ENCODE peak calls at places on chromosomes 13 and 19, in four cellular contexts. C, M, I and U are unnamed samples.

GRCh38 chr13:113060557-113061270 is 44.9 kb upstream of the F7 start:
- DNase-seq in C (no peak), M (no peak), I (no peak), U (no peak)

GRCh38 chr13:96499646-96500045 is 409.7 kb downstream of the HS6ST3 start:
- DNase-seq in C (no peak), M (no peak), I (no peak), U (no peak)

GRCh38 chr13:100365678-100366077 is 222.9 kb downstream of the GGACT start:
- DNase-seq in C (no peak), M (no peak), I (no peak), U (no peak)

GRCh38 chr13:49315036-49315565 is 67.4 kb downstream of the CDADC1 start:
- DNase-seq in C (no peak), M (no peak), I (no peak), U (no peak)

GRCh38 chr13:60143775-60144174 is 20.0 kb downstream of the DIAPH3 start:
- DNase-seq in C (no peak), M (no peak), I (no peak), U (no peak)

GRCh38 chr19:55117063-55117635 is 288 bp downstream of the PPP1R12C start:
- DNase-seq in C (no peak), M (no peak), I (no peak), U (no peak)

GRCh38 chr13:50847501-50847900 is 4.0 kb upstream of the DLEU7 start:
- DNase-seq in C (no peak), M (no peak), I (no peak), U (no peak)

GRCh38 chr19:33114302-33114701 is 17.6 kb upstream of the WDR88 start:
- DNase-seq in C (no peak), M (no peak), I (no peak), U (no peak)

GRCh38 chr19:18762125-18763023 is 28.7 kb downstream of the COMP start:
- DNase-seq in C (no peak), M (no peak), I (peak), U (peak)

GRCh38 chr19:18122860-18123795 is 25.6 kb downstream of the MAST3 start:
- DNase-seq in C (no peak), M (no peak), I (no peak), U (no peak)

GRCh38 chr19:2978467-2978767 is 1.1 kb downstream of the TLE6 start:
- DNase-seq in C (no peak), M (no peak), I (no peak), U (no peak)

GRCh38 chr13:74205313-74205690 is 71.1 kb upstream of the KLF12 start:
- DNase-seq in C (no peak), M (no peak), I (no peak), U (no peak)

GRCh38 chr13:29434217-29434940 is 161.1 kb downstream of the SLC7A1 start:
- DNase-seq in C (peak), M (no peak), I (no peak), U (no peak)

GRCh38 chr13:44396963-44397580 is 23.4 kb downstream of the SERP2 start:
- DNase-seq in C (no peak), M (peak), I (no peak), U (no peak)

GRCh38 chr13:74316531-74316930 is 182.3 kb upstream of the KLF12 start:
- DNase-seq in C (no peak), M (no peak), I (no peak), U (no peak)

GRCh38 chr13:108957369-108958012 is 328.1 kb downstream of the MYO16 start:
- DNase-seq in C (no peak), M (no peak), I (no peak), U (no peak)

GRCh38 chr19:48196933-48197665 is 26.6 kb downstream of the ZSWIM9 start:
- DNase-seq in C (no peak), M (no peak), I (no peak), U (no peak)

GRCh38 chr13:27712421-27712820 is 79.9 kb upstream of the GSX1 start:
- DNase-seq in C (no peak), M (no peak), I (peak), U (no peak)

GRCh38 chr13:27713767-27714166 is 78.5 kb upstream of the GSX1 start:
- DNase-seq in C (no peak), M (no peak), I (no peak), U (no peak)

GRCh38 chr13:27709779-27710178 is 82.5 kb upstream of the GSX1 start:
- DNase-seq in C (no peak), M (no peak), I (peak), U (no peak)

GRCh38 chr13:27704681-27705080 is 83.0 kb downstream of the POLR1D start:
- DNase-seq in C (peak), M (no peak), I (no peak), U (no peak)

DNA sequence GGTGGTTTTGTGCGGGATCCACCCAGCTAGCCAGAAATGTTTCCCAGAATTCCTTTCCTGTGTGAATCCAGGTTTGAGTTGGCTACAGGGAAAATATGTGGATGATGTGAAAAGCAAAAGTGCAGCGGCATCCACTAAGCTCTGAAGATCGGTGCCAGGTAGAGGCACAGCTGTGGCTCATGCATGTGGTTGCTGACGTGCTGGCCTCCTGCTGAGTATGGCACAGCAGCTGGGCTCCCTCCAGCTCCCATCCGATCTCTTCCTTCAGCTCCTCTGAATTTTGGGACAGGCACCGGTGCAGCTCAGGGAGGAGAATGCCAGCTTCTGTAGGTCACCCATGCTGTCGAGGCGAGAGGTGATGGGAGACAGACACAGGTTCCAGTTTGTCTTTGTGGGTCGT is 84.0 kb upstream of the GSX1 start:
- DNase-seq in C (no peak), M (no peak), I (no peak), U (no peak)
- TF ChIP-seq TCF7 in C (no peak), M (no peak), I (no peak), U (no peak)

GRCh38 chr19:17023805-17024204 is 2.8 kb downstream of the CPAMD8 start:
- DNase-seq in C (no peak), M (no peak), I (no peak), U (no peak)

GRCh38 chr19:17026706-17027427 is at the start of gene CPAMD8:
- DNase-seq in C (no peak), M (no peak), I (no peak), U (peak)

GRCh38 chr19:17025361-17025760 is 1.2 kb downstream of the CPAMD8 start:
- DNase-seq in C (no peak), M (no peak), I (no peak), U (no peak)

GRCh38 chr19:17027428-17027816 is 812 bp upstream of the CPAMD8 start:
- DNase-seq in C (no peak), M (no peak), I (no peak), U (no peak)

DNA sequence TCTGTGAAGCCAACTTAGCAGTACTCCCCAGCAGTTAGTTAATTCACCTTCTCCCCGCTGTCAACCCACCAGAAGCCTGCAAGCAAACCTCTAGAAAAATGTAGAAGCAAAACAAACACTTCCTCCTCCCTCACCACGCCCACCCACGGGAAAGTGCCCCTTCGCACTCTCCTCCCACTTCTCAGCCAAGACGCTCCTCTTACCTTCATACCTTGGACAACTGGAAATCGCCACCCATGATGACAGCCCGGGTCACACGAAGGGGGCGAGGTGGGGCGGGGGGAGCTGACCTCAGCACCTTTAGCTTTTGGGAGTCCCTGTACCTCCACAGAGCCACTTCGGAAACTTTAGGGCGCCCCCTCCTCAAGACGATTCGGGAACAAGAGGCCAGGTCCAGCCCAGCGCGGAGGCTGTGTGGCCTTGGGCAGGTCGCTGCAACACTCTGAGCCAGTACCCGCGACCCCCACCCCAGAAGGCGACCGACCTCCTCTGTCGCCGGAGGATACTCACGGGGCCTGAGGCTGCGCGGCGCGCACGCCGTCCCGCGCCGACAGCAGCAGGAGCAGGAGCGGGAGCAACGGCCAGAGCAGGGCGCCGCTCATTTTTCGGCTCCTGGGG is 460 bp downstream of the CPAMD8 start:
- DNase-seq in C (no peak), M (no peak), I (no peak), U (no peak)
- TF ChIP-seq ETV6 in C (no peak), M (no peak), I (no peak), U (no peak)

DNA sequence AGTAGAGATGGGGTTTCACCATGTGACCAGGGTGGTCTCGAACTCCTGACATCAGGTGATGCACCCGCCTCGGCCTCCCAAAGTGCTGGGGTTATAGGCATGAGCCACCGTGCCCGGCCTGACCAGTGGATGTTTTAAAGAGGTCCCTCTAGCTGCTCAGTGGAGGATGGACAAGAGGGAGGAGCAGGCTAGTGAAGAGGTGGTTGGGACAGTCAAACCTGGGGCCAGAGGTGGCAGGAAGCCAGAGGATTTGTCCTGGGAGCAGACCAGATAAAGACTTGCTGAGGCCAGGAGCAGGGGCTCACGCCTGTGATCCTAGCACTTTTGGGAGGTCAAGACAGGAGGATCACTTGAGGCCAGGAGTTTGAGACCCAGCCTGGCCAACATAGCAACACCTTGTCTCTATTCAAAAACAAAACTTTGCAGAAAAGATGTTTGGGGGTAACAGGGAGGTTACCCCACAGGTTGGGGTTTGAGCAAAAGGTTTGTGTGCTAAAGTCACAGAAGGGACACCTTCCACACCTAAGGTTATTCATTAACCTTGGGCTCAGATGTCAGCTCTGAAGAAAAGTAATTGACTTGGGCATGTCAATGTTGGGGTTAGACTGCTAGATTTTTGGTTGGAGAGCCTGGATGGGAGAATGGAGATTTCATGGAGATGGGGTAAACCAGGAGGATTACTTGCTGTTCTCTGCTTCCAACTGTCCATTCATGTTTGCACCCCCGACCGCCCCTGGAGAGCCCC is 9.0 kb downstream of the BCAM start:
- DNase-seq in C (no peak), M (peak), I (peak), U (no peak)
- TF ChIP-seq TCF7 in C (no peak), M (no peak), I (no peak), U (no peak)

DNA sequence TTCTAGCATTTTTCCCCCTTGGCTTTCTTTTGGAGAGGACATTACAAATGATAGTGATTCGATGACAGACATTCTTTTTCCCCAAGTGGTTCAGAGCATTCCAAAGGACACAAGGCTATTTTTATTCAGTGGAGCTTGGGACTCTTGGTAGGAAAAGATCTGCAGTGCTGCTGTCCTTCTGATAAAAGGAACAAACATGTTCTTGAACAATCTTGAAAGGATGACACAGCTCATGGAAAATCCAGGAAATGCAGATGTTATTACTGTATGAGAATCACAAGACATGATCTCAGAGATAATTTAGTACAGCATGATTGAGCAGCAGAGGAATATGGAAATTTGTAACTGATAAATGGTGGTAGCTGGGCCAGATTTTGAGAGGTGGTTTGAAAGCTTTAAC is 96.2 kb upstream of the RFC3 start:
- DNase-seq in C (no peak), M (no peak), I (no peak), U (no peak)
- TF ChIP-seq ETV6 in C (no peak), M (no peak), I (no peak), U (no peak)

GRCh38 chr13:20495087-20496023 is 30.3 kb downstream of the CRYL1 start:
- DNase-seq in C (peak), M (peak), I (peak), U (peak)
- TF ChIP-seq TCF7 in C (no peak), M (no peak), I (no peak), U (no peak)

DNA sequence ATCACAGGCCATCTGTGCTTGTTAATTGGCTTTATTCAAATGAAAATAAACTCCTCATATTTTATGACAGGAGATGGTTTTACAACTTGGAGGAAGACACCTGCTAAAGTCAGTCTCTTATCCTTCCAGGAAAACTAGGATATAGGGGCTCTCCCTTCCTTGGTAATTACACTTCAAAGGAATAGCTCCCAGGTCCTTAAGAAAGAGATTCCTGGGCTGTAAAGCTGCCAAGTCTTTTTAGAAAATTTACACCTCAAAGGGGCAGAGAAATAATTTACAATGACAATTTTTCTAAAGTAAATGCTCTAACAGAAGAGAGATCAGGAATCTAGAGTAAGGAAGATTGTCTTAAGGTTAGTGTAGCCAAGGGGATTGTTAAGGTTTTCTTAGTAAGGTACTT is 1359.0 kb downstream of the OLFM4 start:
- DNase-seq in C (no peak), M (no peak), I (no peak), U (no peak)
- TF ChIP-seq ETV6 in C (no peak), M (no peak), I (no peak), U (no peak)

GRCh38 chr19:30419581-30420180 is 47.5 kb downstream of the ZNF536 start:
- DNase-seq in C (no peak), M (no peak), I (no peak), U (no peak)
- TF ChIP-seq TCF7 in C (no peak), M (no peak), I (no peak), U (no peak)

GRCh38 chr19:46601318-46602224 is at the start of gene CALM3:
- DNase-seq in C (no peak), M (no peak), I (no peak), U (no peak)
- TF ChIP-seq ETV6 in C (no peak), M (no peak), I (no peak), U (no peak)

GRCh38 chr19:49566302-49566701 is 14.1 kb downstream of the NOSIP start:
- DNase-seq in C (no peak), M (no peak), I (no peak), U (no peak)

GRCh38 chr19:49560358-49560900 is 19.9 kb downstream of the NOSIP start:
- DNase-seq in C (no peak), M (peak), I (no peak), U (no peak)

GRCh38 chr19:49567722-49568454 is 12.5 kb downstream of the NOSIP start:
- DNase-seq in C (no peak), M (no peak), I (no peak), U (no peak)

GRCh38 chr19:49564616-49565045 is 15.7 kb downstream of the NOSIP start:
- DNase-seq in C (no peak), M (no peak), I (no peak), U (no peak)

DNA sequence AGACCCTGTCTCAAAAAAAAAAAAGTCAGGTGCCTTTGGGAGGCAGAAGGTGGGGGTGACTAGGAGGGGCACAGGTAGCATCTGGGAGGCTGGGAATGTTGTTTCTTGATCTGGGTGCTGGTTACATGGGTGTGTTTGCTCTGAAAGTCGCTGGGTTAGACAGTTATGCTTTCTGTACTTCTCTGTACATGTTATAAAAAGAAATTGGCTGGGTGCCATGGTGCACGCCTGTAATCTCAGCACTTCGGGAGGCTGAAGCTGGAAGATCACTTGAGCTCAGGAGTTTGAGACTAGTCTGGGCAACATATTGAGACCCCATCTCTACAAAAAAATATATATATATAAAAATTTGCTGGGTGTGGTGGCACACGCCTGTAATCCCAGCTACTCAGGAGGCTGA is 15.1 kb downstream of the NOSIP start:
- DNase-seq in C (no peak), M (no peak), I (no peak), U (no peak)
- TF ChIP-seq TCF7 in C (no peak), M (no peak), I (no peak), U (no peak)

GRCh38 chr13:87925006-87925405 is 253.8 kb downstream of the SLITRK5 start:
- DNase-seq in C (no peak), M (no peak), I (no peak), U (no peak)

GRCh38 chr13:87923713-87924112 is 252.5 kb downstream of the SLITRK5 start:
- DNase-seq in C (no peak), M (no peak), I (no peak), U (no peak)

DNA sequence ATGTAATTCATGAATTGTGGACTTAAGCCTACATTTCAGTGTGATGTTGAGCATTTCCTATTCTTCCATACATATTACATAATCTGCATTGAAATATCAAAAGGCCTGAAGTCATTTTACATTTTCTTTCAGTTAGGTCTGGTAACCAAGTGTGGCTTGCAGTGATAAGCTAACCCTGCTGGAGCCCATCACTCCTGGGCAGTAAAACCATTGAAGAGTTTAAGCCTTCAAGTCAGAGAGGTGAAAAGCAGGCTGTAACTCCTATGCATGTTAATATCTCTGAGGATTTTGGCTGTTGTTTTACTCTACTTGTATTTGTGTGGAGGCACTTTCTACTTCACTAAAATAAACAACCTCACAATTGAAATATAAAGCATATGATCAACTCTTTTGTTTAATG is 248.8 kb downstream of the SLITRK5 start:
- DNase-seq in C (no peak), M (no peak), I (no peak), U (no peak)
- TF ChIP-seq ETV6 in C (no peak), M (no peak), I (no peak), U (no peak)